ENCODE peak calls at places on chromosomes 6 and 20, in four cellular contexts. O is mammary epithelial cell; Y is CD8-positive, alpha-beta T cell; M is body of pancreas. J is an unnamed sample.

GRCh38 chr20:4082406-4083102 is 67.2 kb upstream of the RNF24 start:
- DNase-seq in O (peak; percentile 79), Y (peak; percentile 47), M (peak; percentile 47), J (peak; percentile 51)

GRCh38 chr6:108797951-108798671 is 50.1 kb upstream of the ARMC2 start:
- DNase-seq in O (no peak), Y (no peak), M (no peak), J (no peak)

GRCh38 chr20:36548006-36548315 is 6.6 kb downstream of the MYL9 start:
- DNase-seq in O (no peak), Y (no peak), M (no peak), J (no peak)

GRCh38 chr20:25318471-25319240 is 70.8 kb downstream of the PYGB start:
- DNase-seq in O (no peak), Y (no peak), M (no peak), J (no peak)

GRCh38 chr20:57435498-57436222 is 44.5 kb downstream of the RBM38 start:
- DNase-seq in O (peak; percentile 98), Y (peak; percentile 53), M (peak; percentile 92), J (peak; percentile 82)

GRCh38 chr6:72758901-72759300 is 137.0 kb downstream of the KCNQ5 start:
- DNase-seq in O (no peak), Y (no peak), M (no peak), J (no peak)

GRCh38 chr6:154403803-154404202 is 47.2 kb upstream of the IPCEF1 start:
- DNase-seq in O (peak; percentile 36), Y (no peak), M (peak; percentile 32), J (no peak)

GRCh38 chr6:27370391-27370790 is 18.2 kb upstream of the ZNF391 start:
- DNase-seq in O (no peak), Y (no peak), M (no peak), J (no peak)

GRCh38 chr6:107633680-107634141 is 143.8 kb downstream of the SOBP start:
- DNase-seq in O (no peak), Y (no peak), M (no peak), J (no peak)

GRCh38 chr6:128731249-128732165 is 151.4 kb upstream of the LAMA2 start:
- DNase-seq in O (peak; percentile 47), Y (no peak), M (no peak), J (no peak)

GRCh38 chr6:33297956-33298772 is 578 bp downstream of the RGL2 start:
- DNase-seq in O (peak; percentile 92), Y (peak; percentile 71), M (peak; percentile 62), J (peak; percentile 83)

GRCh38 chr20:43936371-43936770 is 21.7 kb downstream of the TOX2 start:
- DNase-seq in O (peak; percentile 43), Y (no peak), M (no peak), J (no peak)

GRCh38 chr20:25310268-25310920 is 62.5 kb downstream of the PYGB start:
- DNase-seq in O (peak; percentile 83), Y (peak; percentile 40), M (peak; percentile 66), J (peak; percentile 48)

GRCh38 chr6:89585156-89585555 is 53.4 kb downstream of the LYRM2 start:
- DNase-seq in O (no peak), Y (no peak), M (no peak), J (no peak)

GRCh38 chr6:109701201-109701600 is 10.1 kb downstream of the FIG4 start:
- DNase-seq in O (no peak), Y (no peak), M (no peak), J (no peak)

GRCh38 chr20:51979226-51979625 is 176.9 kb upstream of the SALL4 start:
- DNase-seq in O (no peak), Y (no peak), M (no peak), J (no peak)

GRCh38 chr6:37048851-37049734 is 43.6 kb downstream of the FGD2 start:
- DNase-seq in O (peak; percentile 96), Y (peak; percentile 83), M (peak; percentile 88), J (no peak)

GRCh38 chr6:11810854-11811643 is 32.4 kb upstream of the ADTRP start:
- DNase-seq in O (no peak), Y (no peak), M (no peak), J (no peak)

GRCh38 chr6:145735356-145736165 is at the start of gene EPM2A:
- DNase-seq in O (peak; percentile 78), Y (peak; percentile 53), M (peak; percentile 87), J (peak; percentile 83)

GRCh38 chr6:139882234-139882633 is 507.8 kb upstream of the CITED2 start:
- DNase-seq in O (no peak), Y (no peak), M (no peak), J (no peak)

GRCh38 chr6:87487555-87487954 is 14.8 kb downstream of the SLC35A1 start:
- DNase-seq in O (no peak), Y (no peak), M (no peak), J (no peak)

GRCh38 chr6:109925060-109925459 is 53.1 kb upstream of the GPR6 start:
- DNase-seq in O (peak; percentile 20), Y (no peak), M (no peak), J (no peak)

GRCh38 chr6:76803038-76803580 is 660.2 kb downstream of the HTR1B start:
- DNase-seq in O (no peak), Y (no peak), M (no peak), J (no peak)

GRCh38 chr6:116572162-116572561 is 858 bp downstream of the RWDD1 start:
- DNase-seq in O (peak; percentile 23), Y (no peak), M (peak; percentile 32), J (no peak)

GRCh38 chr6:30113843-30114242 is 953 bp upstream of the TRIM31 start:
- DNase-seq in O (no peak), Y (no peak), M (no peak), J (no peak)

GRCh38 chr6:25312034-25312620 is 33.0 kb downstream of the CARMIL1 start:
- DNase-seq in O (peak; percentile 37), Y (no peak), M (no peak), J (no peak)

GRCh38 chr6:112216699-112217551 is 37.4 kb downstream of the LAMA4 start:
- DNase-seq in O (peak; percentile 83), Y (no peak), M (no peak), J (no peak)

GRCh38 chr6:151565940-151566339 is 72.1 kb downstream of the CCDC170 start:
- DNase-seq in O (no peak), Y (no peak), M (no peak), J (no peak)

GRCh38 chr20:60900581-60900980 is 351.5 kb upstream of the CDH4 start:
- DNase-seq in O (no peak), Y (no peak), M (no peak), J (no peak)

GRCh38 chr6:30884521-30885480 is 482 bp downstream of the DDR1 start:
- DNase-seq in O (peak; percentile 78), Y (peak; percentile 34), M (peak; percentile 55), J (peak; percentile 39)

GRCh38 chr6:69791065-69791471 is 5.7 kb downstream of the LMBRD1 start:
- DNase-seq in O (peak; percentile 48), Y (no peak), M (peak; percentile 17), J (no peak)

GRCh38 chr6:72328775-72329174 is 293.1 kb upstream of the KCNQ5 start:
- DNase-seq in O (peak; percentile 29), Y (no peak), M (no peak), J (no peak)

GRCh38 chr20:1313236-1313964 is 15.5 kb downstream of the SDCBP2 start:
- DNase-seq in O (peak; percentile 37), Y (peak; percentile 54), M (peak; percentile 74), J (peak; percentile 77)
- H3K4me3 ChIP-seq in O (no peak overlapping the region), Y (no peak overlapping the region), M (no peak overlapping the region), J (no peak overlapping the region)

GRCh38 chr6:14211596-14211961 is 94.0 kb downstream of the CD83 start:
- DNase-seq in O (no peak), Y (peak; percentile 32), M (peak; percentile 28), J (peak; percentile 38)
- H3K4me3 ChIP-seq in O (peak overlapping the region; percentile 38), Y (peak overlapping the region; percentile 52), M (peak overlapping the region; percentile 13), J (peak overlapping the region; percentile 28)

GRCh38 chr20:62953167-62953838 is 794 bp downstream of the SLC17A9 start:
- DNase-seq in O (no peak), Y (no peak), M (no peak), J (no peak)

GRCh38 chr20:62951143-62951895 is 1.2 kb upstream of the SLC17A9 start:
- DNase-seq in O (no peak), Y (no peak), M (no peak), J (no peak)

GRCh38 chr20:62950741-62951140 is 1.8 kb upstream of the SLC17A9 start:
- DNase-seq in O (no peak), Y (no peak), M (no peak), J (no peak)

GRCh38 chr20:62952373-62953166 is at the start of gene SLC17A9:
- DNase-seq in O (no peak), Y (peak; percentile 44), M (peak; percentile 66), J (peak; percentile 58)

GRCh38 chr20:62951896-62952372 is 575 bp upstream of the SLC17A9 start:
- DNase-seq in O (no peak), Y (no peak), M (no peak), J (no peak)
- H3K4me3 ChIP-seq in O (no peak overlapping the region), Y (peak overlapping the region; percentile 49), M (no peak overlapping the region), J (no peak overlapping the region)

GRCh38 chr6:167555836-167556235 is 230.9 kb downstream of the TTLL2 start:
- DNase-seq in O (no peak), Y (no peak), M (no peak), J (no peak)

GRCh38 chr6:167558213-167558869 is 233.5 kb downstream of the TTLL2 start:
- DNase-seq in O (no peak), Y (no peak), M (no peak), J (no peak)

GRCh38 chr6:167564416-167565250 is 239.7 kb downstream of the TTLL2 start:
- DNase-seq in O (no peak), Y (no peak), M (no peak), J (no peak)

GRCh38 chr6:167560673-167561569 is 236.0 kb downstream of the TTLL2 start:
- DNase-seq in O (no peak), Y (no peak), M (no peak), J (no peak)

DNA sequence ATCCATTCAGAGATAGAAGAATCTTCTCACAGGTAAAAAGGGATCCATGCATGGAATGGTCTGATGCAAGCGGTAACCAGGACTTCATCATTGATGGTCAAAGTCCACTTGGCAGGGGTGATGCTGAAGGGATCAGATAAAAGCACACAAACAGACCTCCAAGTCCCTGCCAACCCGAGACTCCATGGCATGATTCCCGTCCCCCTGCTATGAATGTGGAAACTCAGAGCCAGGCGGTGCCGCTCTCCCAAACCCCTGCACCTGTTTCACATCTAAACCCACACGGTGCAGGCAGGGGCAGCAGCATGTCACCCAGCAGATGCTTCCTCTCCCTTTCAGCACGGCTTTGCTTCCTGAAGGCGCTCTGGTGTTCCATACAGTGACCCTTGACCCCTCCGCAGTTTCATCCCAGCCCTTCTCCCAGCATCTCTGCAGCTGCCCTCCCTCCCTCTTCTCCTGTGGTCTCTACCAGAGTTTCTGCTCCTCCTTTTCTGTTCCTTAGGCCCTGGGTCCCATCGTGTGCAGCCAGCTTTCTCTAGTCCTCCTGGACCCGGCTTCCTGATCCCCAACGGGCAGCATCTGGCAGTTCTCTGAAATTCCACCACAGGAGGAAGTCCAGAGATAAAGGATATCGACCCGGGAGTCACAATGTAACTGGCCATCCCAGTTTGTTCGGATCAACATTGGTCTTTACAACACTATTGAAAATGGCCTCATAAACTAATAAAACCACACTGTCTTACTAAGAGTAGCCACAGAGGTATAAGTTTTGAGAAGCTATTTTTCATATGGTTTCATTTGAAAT is 235.0 kb downstream of the TTLL2 start:
- DNase-seq in O (no peak), Y (no peak), M (peak; percentile 85), J (no peak)
- H3K4me3 ChIP-seq in O (no peak overlapping the region), Y (no peak overlapping the region), M (no peak overlapping the region), J (no peak overlapping the region)

J was measured in lung.